ENCODE peak calls at places on chromosomes 7 and 10, in ten cellular contexts. Z, D, Y, K, B, T, S, I, V and F are unnamed samples.
A peak's percentile ranks its signal among the peaks of the same experiment; 100 is the strongest.

GRCh38 chr10:6300106-6300783 is 97.5 kb downstream of the PFKFB3 start:
- DNase-seq in Z (no peak), D (no peak), Y (no peak), K (peak; percentile 56), B (peak; percentile 65), T (peak; percentile 63), S (peak; percentile 25), I (peak; percentile 11), V (peak; percentile 48), F (peak; percentile 61)

GRCh38 chr10:47440207-47440606 is 43.7 kb downstream of the ANXA8 start:
- DNase-seq in Z (no peak), D (peak; percentile 15), Y (no peak), K (no peak), B (no peak), T (no peak), S (no peak), I (no peak), V (no peak), F (no peak)

GRCh38 chr10:113216068-113216467 is 266.0 kb downstream of the TCF7L2 start:
- DNase-seq in Z (no peak), D (peak; percentile 7), Y (peak; percentile 12), K (no peak), B (no peak), T (peak; percentile 9), S (no peak), I (no peak), V (no peak), F (no peak)

GRCh38 chr7:754531-755420 is 27.7 kb upstream of the PRKAR1B start:
- DNase-seq in Z (no peak), D (no peak), Y (no peak), K (no peak), B (no peak), T (no peak), S (no peak), I (no peak), V (no peak), F (no peak)

GRCh38 chr10:28077889-28078288 is 79.0 kb upstream of the ODAD2 start:
- DNase-seq in Z (no peak), D (peak; percentile 39), Y (peak; percentile 53), K (peak; percentile 47), B (peak; percentile 23), T (no peak), S (no peak), I (no peak), V (no peak), F (no peak)

GRCh38 chr7:54245046-54245445 is 297.1 kb upstream of the VSTM2A start:
- DNase-seq in Z (no peak), D (no peak), Y (no peak), K (no peak), B (no peak), T (no peak), S (no peak), I (no peak), V (no peak), F (no peak)

GRCh38 chr10:100483876-100484666 is 21.3 kb downstream of the WNT8B start:
- DNase-seq in Z (no peak), D (no peak), Y (no peak), K (no peak), B (no peak), T (no peak), S (no peak), I (no peak), V (no peak), F (no peak)

GRCh38 chr7:22858640-22859561 is 36.3 kb upstream of the TOMM7 start:
- DNase-seq in Z (no peak), D (peak; percentile 100), Y (peak; percentile 69), K (peak; percentile 99), B (peak; percentile 99), T (peak; percentile 61), S (no peak), I (peak; percentile 96), V (no peak), F (peak; percentile 36)

GRCh38 chr7:117446220-117446815 is 19.0 kb upstream of the ASZ1 start:
- DNase-seq in Z (no peak), D (no peak), Y (no peak), K (no peak), B (no peak), T (no peak), S (no peak), I (no peak), V (no peak), F (no peak)

GRCh38 chr7:117448655-117449054 is 21.4 kb upstream of the ASZ1 start:
- DNase-seq in Z (no peak), D (peak; percentile 29), Y (no peak), K (peak; percentile 1), B (no peak), T (no peak), S (no peak), I (no peak), V (no peak), F (no peak)

GRCh38 chr7:117444646-117445045 is 17.4 kb upstream of the ASZ1 start:
- DNase-seq in Z (no peak), D (no peak), Y (no peak), K (no peak), B (no peak), T (no peak), S (no peak), I (no peak), V (no peak), F (no peak)

DNA sequence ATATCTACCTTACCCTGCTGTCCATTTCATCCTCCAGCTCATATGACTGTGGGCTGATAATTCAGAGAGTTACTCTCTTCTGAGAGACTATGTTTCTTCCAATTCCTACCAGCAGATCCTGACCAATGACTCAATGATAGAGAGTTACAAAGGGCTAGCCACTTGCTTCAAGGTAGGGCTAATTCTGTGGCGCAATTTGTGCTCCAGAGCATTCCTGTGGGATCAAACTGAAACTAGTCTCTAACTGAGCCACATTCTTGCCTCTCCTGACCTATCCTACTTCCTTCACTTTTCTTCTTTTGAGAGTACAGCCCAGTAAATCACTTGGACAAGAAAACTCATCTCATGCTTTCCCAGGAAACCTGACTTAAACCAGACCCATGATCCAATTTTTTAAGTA is 17.9 kb upstream of the ASZ1 start:
- DNase-seq in Z (no peak), D (peak; percentile 72), Y (no peak), K (peak; percentile 34), B (peak; percentile 1), T (no peak), S (no peak), I (no peak), V (no peak), F (no peak)
- TF ChIP-seq CTCF in Z (no peak), D (no peak), Y (no peak), K (no peak), B (no peak), T (no peak), S (no peak), I (no peak), V (no peak), F (no peak)

GRCh38 chr7:71132521-71133231 is 732 bp downstream of the GALNT17 start:
- DNase-seq in Z (peak; percentile 3), D (no peak), Y (no peak), K (no peak), B (peak; percentile 7), T (no peak), S (no peak), I (no peak), V (no peak), F (no peak)

GRCh38 chr7:71130280-71130679 is 1.7 kb upstream of the GALNT17 start:
- DNase-seq in Z (no peak), D (no peak), Y (no peak), K (no peak), B (no peak), T (no peak), S (no peak), I (no peak), V (no peak), F (no peak)

GRCh38 chr7:71131753-71132520 is at the start of gene GALNT17:
- DNase-seq in Z (no peak), D (no peak), Y (no peak), K (no peak), B (no peak), T (no peak), S (no peak), I (no peak), V (no peak), F (no peak)

GRCh38 chr7:71133232-71133622 is 1.3 kb downstream of the GALNT17 start:
- DNase-seq in Z (no peak), D (no peak), Y (no peak), K (no peak), B (no peak), T (no peak), S (no peak), I (no peak), V (no peak), F (no peak)

GRCh38 chr7:71131256-71131752 is 640 bp upstream of the GALNT17 start:
- DNase-seq in Z (peak; percentile 18), D (no peak), Y (no peak), K (no peak), B (no peak), T (no peak), S (no peak), I (no peak), V (no peak), F (no peak)
- TF ChIP-seq CTCF in Z (no peak), D (no peak), Y (no peak), K (no peak), B (no peak), T (no peak), S (no peak), I (no peak), V (no peak), F (no peak)

DNA sequence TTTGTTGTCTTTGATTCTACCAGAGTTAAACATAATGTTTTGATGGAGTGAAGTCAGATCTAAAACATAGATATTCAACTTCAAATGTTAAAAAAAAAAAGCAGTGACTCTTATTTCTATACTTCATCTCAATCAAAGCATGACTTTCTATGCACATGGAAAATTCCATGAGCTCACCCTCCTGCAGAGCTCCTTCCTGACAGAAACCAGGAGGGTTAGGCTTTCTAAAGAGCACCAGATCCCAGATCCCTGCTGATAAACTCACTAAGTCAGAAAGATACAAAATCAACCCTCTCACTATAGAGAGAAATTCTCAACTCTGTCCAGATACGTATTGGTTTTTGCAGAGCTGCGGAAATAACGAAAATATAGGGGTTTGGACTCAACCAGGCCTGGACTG is 122.6 kb downstream of the FAM107B start:
- DNase-seq in Z (no peak), D (no peak), Y (no peak), K (peak; percentile 3), B (no peak), T (no peak), S (no peak), I (no peak), V (no peak), F (no peak)
- TF ChIP-seq CTCF in Z (no peak), D (no peak), Y (no peak), K (no peak), B (no peak), T (no peak), S (no peak), I (no peak), V (no peak), F (no peak)

GRCh38 chr7:96182424-96183158 is 139.3 kb downstream of the SLC25A13 start:
- DNase-seq in Z (no peak), D (no peak), Y (no peak), K (no peak), B (no peak), T (no peak), S (no peak), I (no peak), V (no peak), F (peak; percentile 21)

GRCh38 chr7:96184783-96185182 is 137.1 kb downstream of the SLC25A13 start:
- DNase-seq in Z (no peak), D (peak; percentile 19), Y (no peak), K (no peak), B (no peak), T (no peak), S (no peak), I (no peak), V (no peak), F (no peak)

GRCh38 chr7:96181174-96181573 is 140.7 kb downstream of the SLC25A13 start:
- DNase-seq in Z (no peak), D (no peak), Y (no peak), K (no peak), B (no peak), T (no peak), S (no peak), I (no peak), V (no peak), F (no peak)

GRCh38 chr7:96179863-96180262 is 142.0 kb downstream of the SLC25A13 start:
- DNase-seq in Z (no peak), D (no peak), Y (no peak), K (peak; percentile 10), B (peak; percentile 30), T (peak; percentile 6), S (no peak), I (no peak), V (no peak), F (no peak)

DNA sequence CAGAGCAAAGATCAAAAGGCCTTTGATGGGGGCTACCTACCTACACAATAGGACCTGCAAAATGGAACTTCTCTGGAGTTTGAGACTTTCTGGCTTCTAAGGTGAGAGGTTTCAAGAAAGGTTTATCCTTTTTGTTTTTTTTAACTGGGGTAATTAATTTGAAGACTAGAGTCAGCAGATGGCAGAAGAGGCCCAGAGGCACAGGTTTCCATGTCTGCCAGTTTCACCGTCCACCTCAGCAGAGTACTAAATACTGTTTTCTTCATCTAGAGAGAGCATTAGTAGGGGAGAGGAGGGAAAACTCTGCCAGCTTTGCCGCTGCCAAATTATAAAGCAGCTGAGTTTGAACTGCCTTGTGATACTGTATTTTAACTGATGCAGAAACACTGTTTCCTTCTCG is 138.7 kb downstream of the SLC25A13 start:
- DNase-seq in Z (no peak), D (no peak), Y (no peak), K (no peak), B (no peak), T (no peak), S (no peak), I (no peak), V (no peak), F (no peak)
- TF ChIP-seq CTCF in Z (no peak), D (no peak), Y (no peak), K (no peak), B (no peak), T (no peak), S (no peak), I (no peak), V (no peak), F (no peak)